ENCODE peak calls at places on chromosomes 1 and 21, in four cellular contexts. One of them, this sample, is unnamed.

GRCh38 chr1:230982698-230983097 is 3.8 kb downstream of the ARV1 start:
- DNase-seq in Daoy: no peak
- DNase-seq in stimulated activated CD4-positive, alpha-beta T cell treated with anti-CD3 and anti-CD28 coated beads, Interleukin-2, amount 100 ng/mL, for 48 hours: no peak
- DNase-seq in NCI-H1105: no peak
- DNase-seq in this sample: peak; percentile 3

GRCh38 chr1:232166942-232167341 is 463.0 kb downstream of the SIPA1L2 start:
- DNase-seq in stimulated activated CD4-positive, alpha-beta T cell treated with anti-CD3 and anti-CD28 coated beads, Interleukin-2, amount 100 ng/mL, for 48 hours: no peak
- DNase-seq in Daoy: no peak
- DNase-seq in NCI-H1105: no peak
- DNase-seq in this sample: no peak

GRCh38 chr1:39266269-39266668 is 61.8 kb downstream of the MACF1 start:
- DNase-seq in NCI-H1105: no peak
- DNase-seq in stimulated activated CD4-positive, alpha-beta T cell treated with anti-CD3 and anti-CD28 coated beads, Interleukin-2, amount 100 ng/mL, for 48 hours: no peak
- DNase-seq in Daoy: no peak
- DNase-seq in this sample: peak; percentile 16

GRCh38 chr1:9073148-9073547 is 3.7 kb upstream of the SLC2A5 start:
- DNase-seq in stimulated activated CD4-positive, alpha-beta T cell treated with anti-CD3 and anti-CD28 coated beads, Interleukin-2, amount 100 ng/mL, for 48 hours: no peak
- DNase-seq in Daoy: no peak
- DNase-seq in NCI-H1105: no peak
- DNase-seq in this sample: no peak

GRCh38 chr1:64844609-64845008 is 99.7 kb downstream of the RAVER2 start:
- DNase-seq in NCI-H1105: no peak
- DNase-seq in stimulated activated CD4-positive, alpha-beta T cell treated with anti-CD3 and anti-CD28 coated beads, Interleukin-2, amount 100 ng/mL, for 48 hours: no peak
- DNase-seq in Daoy: no peak
- DNase-seq in this sample: no peak

GRCh38 chr1:227191607-227192006 is 126.7 kb downstream of the CDC42BPA start:
- DNase-seq in Daoy: no peak
- DNase-seq in NCI-H1105: no peak
- DNase-seq in stimulated activated CD4-positive, alpha-beta T cell treated with anti-CD3 and anti-CD28 coated beads, Interleukin-2, amount 100 ng/mL, for 48 hours: no peak
- DNase-seq in this sample: no peak

GRCh38 chr21:25558123-25558522 is 49.2 kb downstream of the MRPL39 start:
- DNase-seq in stimulated activated CD4-positive, alpha-beta T cell treated with anti-CD3 and anti-CD28 coated beads, Interleukin-2, amount 100 ng/mL, for 48 hours: no peak
- DNase-seq in Daoy: no peak
- DNase-seq in NCI-H1105: no peak
- DNase-seq in this sample: peak; percentile 15

GRCh38 chr1:22880174-22880601 is 92.5 kb downstream of the LACTBL1 start:
- DNase-seq in stimulated activated CD4-positive, alpha-beta T cell treated with anti-CD3 and anti-CD28 coated beads, Interleukin-2, amount 100 ng/mL, for 48 hours: no peak
- DNase-seq in Daoy: peak; percentile 47
- DNase-seq in NCI-H1105: no peak
- DNase-seq in this sample: peak; percentile 64

GRCh38 chr1:31938184-31938975 is at the start of gene PTP4A2:
- DNase-seq in Daoy: peak; percentile 98
- DNase-seq in stimulated activated CD4-positive, alpha-beta T cell treated with anti-CD3 and anti-CD28 coated beads, Interleukin-2, amount 100 ng/mL, for 48 hours: peak; percentile 80
- DNase-seq in NCI-H1105: peak; percentile 92
- DNase-seq in this sample: peak; percentile 94

GRCh38 chr1:92404661-92405060 is 82.1 kb downstream of the GFI1 start:
- DNase-seq in NCI-H1105: no peak
- DNase-seq in stimulated activated CD4-positive, alpha-beta T cell treated with anti-CD3 and anti-CD28 coated beads, Interleukin-2, amount 100 ng/mL, for 48 hours: no peak
- DNase-seq in Daoy: peak; percentile 28
- DNase-seq in this sample: peak; percentile 35

GRCh38 chr1:117812868-117813511 is 116.4 kb downstream of the GDAP2 start:
- DNase-seq in NCI-H1105: no peak
- DNase-seq in Daoy: no peak
- DNase-seq in stimulated activated CD4-positive, alpha-beta T cell treated with anti-CD3 and anti-CD28 coated beads, Interleukin-2, amount 100 ng/mL, for 48 hours: no peak
- DNase-seq in this sample: no peak

GRCh38 chr1:10516925-10517676 is 42.4 kb downstream of the PEX14 start:
- DNase-seq in stimulated activated CD4-positive, alpha-beta T cell treated with anti-CD3 and anti-CD28 coated beads, Interleukin-2, amount 100 ng/mL, for 48 hours: no peak
- DNase-seq in NCI-H1105: peak; percentile 82
- DNase-seq in Daoy: no peak
- DNase-seq in this sample: no peak

GRCh38 chr1:55078470-55078869 is 39.1 kb downstream of the PCSK9 start:
- DNase-seq in stimulated activated CD4-positive, alpha-beta T cell treated with anti-CD3 and anti-CD28 coated beads, Interleukin-2, amount 100 ng/mL, for 48 hours: no peak
- DNase-seq in NCI-H1105: no peak
- DNase-seq in Daoy: no peak
- DNase-seq in this sample: no peak

GRCh38 chr1:32868085-32868484 is 2.6 kb downstream of the FNDC5 start:
- DNase-seq in NCI-H1105: no peak
- DNase-seq in Daoy: no peak
- DNase-seq in stimulated activated CD4-positive, alpha-beta T cell treated with anti-CD3 and anti-CD28 coated beads, Interleukin-2, amount 100 ng/mL, for 48 hours: no peak
- DNase-seq in this sample: no peak

GRCh38 chr1:187689137-187689536 is 860.4 kb downstream of the PLA2G4A start:
- DNase-seq in NCI-H1105: peak; percentile 56
- DNase-seq in stimulated activated CD4-positive, alpha-beta T cell treated with anti-CD3 and anti-CD28 coated beads, Interleukin-2, amount 100 ng/mL, for 48 hours: no peak
- DNase-seq in Daoy: no peak
- DNase-seq in this sample: peak; percentile 52

GRCh38 chr1:4267381-4268261 is 367.5 kb upstream of the C1orf174 start:
- DNase-seq in NCI-H1105: no peak
- DNase-seq in stimulated activated CD4-positive, alpha-beta T cell treated with anti-CD3 and anti-CD28 coated beads, Interleukin-2, amount 100 ng/mL, for 48 hours: no peak
- DNase-seq in Daoy: no peak
- DNase-seq in this sample: no peak

GRCh38 chr1:201826830-201827229 is 2.1 kb upstream of the IPO9 start:
- DNase-seq in stimulated activated CD4-positive, alpha-beta T cell treated with anti-CD3 and anti-CD28 coated beads, Interleukin-2, amount 100 ng/mL, for 48 hours: no peak
- DNase-seq in Daoy: peak; percentile 36
- DNase-seq in NCI-H1105: no peak
- DNase-seq in this sample: peak; percentile 8

GRCh38 chr1:17579951-17580939 is 40.7 kb downstream of the ARHGEF10L start:
- DNase-seq in NCI-H1105: no peak
- DNase-seq in Daoy: no peak
- DNase-seq in stimulated activated CD4-positive, alpha-beta T cell treated with anti-CD3 and anti-CD28 coated beads, Interleukin-2, amount 100 ng/mL, for 48 hours: no peak
- DNase-seq in this sample: no peak

GRCh38 chr1:201505505-201505893 is 1.4 kb downstream of the CSRP1 start:
- DNase-seq in NCI-H1105: peak; percentile 54
- DNase-seq in Daoy: peak; percentile 82
- DNase-seq in stimulated activated CD4-positive, alpha-beta T cell treated with anti-CD3 and anti-CD28 coated beads, Interleukin-2, amount 100 ng/mL, for 48 hours: no peak
- DNase-seq in this sample: peak; percentile 71

GRCh38 chr1:53476579-53476978 is 17.4 kb downstream of the DMRTB1 start:
- DNase-seq in Daoy: no peak
- DNase-seq in stimulated activated CD4-positive, alpha-beta T cell treated with anti-CD3 and anti-CD28 coated beads, Interleukin-2, amount 100 ng/mL, for 48 hours: no peak
- DNase-seq in NCI-H1105: no peak
- DNase-seq in this sample: no peak

GRCh38 chr1:229136817-229137216 is 134.1 kb upstream of the RAB4A start:
- DNase-seq in NCI-H1105: no peak
- DNase-seq in Daoy: no peak
- DNase-seq in stimulated activated CD4-positive, alpha-beta T cell treated with anti-CD3 and anti-CD28 coated beads, Interleukin-2, amount 100 ng/mL, for 48 hours: no peak
- DNase-seq in this sample: no peak

GRCh38 chr1:108854226-108855019 is 2.5 kb downstream of the AKNAD1 start:
- DNase-seq in Daoy: no peak
- DNase-seq in NCI-H1105: no peak
- DNase-seq in stimulated activated CD4-positive, alpha-beta T cell treated with anti-CD3 and anti-CD28 coated beads, Interleukin-2, amount 100 ng/mL, for 48 hours: no peak
- DNase-seq in this sample: peak; percentile 80

GRCh38 chr1:92960395-92961130 is 699 bp downstream of the DIPK1A start:
- DNase-seq in NCI-H1105: peak; percentile 68
- DNase-seq in stimulated activated CD4-positive, alpha-beta T cell treated with anti-CD3 and anti-CD28 coated beads, Interleukin-2, amount 100 ng/mL, for 48 hours: peak; percentile 50
- DNase-seq in Daoy: peak; percentile 83
- DNase-seq in this sample: peak; percentile 85

GRCh38 chr1:21082078-21082477 is 94.6 kb downstream of the EIF4G3 start:
- DNase-seq in Daoy: no peak
- DNase-seq in NCI-H1105: no peak
- DNase-seq in stimulated activated CD4-positive, alpha-beta T cell treated with anti-CD3 and anti-CD28 coated beads, Interleukin-2, amount 100 ng/mL, for 48 hours: no peak
- DNase-seq in this sample: peak; percentile 19

GRCh38 chr1:44053394-44053793 is 22.1 kb upstream of the SLC6A9 start:
- DNase-seq in NCI-H1105: no peak
- DNase-seq in Daoy: no peak
- DNase-seq in stimulated activated CD4-positive, alpha-beta T cell treated with anti-CD3 and anti-CD28 coated beads, Interleukin-2, amount 100 ng/mL, for 48 hours: no peak
- DNase-seq in this sample: no peak

GRCh38 chr1:25833158-25833557 is 13.4 kb downstream of the MTFR1L start:
- DNase-seq in NCI-H1105: no peak
- DNase-seq in stimulated activated CD4-positive, alpha-beta T cell treated with anti-CD3 and anti-CD28 coated beads, Interleukin-2, amount 100 ng/mL, for 48 hours: no peak
- DNase-seq in Daoy: no peak
- DNase-seq in this sample: no peak

GRCh38 chr1:174262747-174263241 is 103.5 kb downstream of the RABGAP1L start:
- DNase-seq in stimulated activated CD4-positive, alpha-beta T cell treated with anti-CD3 and anti-CD28 coated beads, Interleukin-2, amount 100 ng/mL, for 48 hours: no peak
- DNase-seq in Daoy: peak; percentile 35
- DNase-seq in NCI-H1105: peak; percentile 54
- DNase-seq in this sample: peak; percentile 53

GRCh38 chr1:178094752-178095645 is 1.1 kb downstream of the RASAL2 start:
- DNase-seq in stimulated activated CD4-positive, alpha-beta T cell treated with anti-CD3 and anti-CD28 coated beads, Interleukin-2, amount 100 ng/mL, for 48 hours: no peak
- DNase-seq in Daoy: peak; percentile 40
- DNase-seq in NCI-H1105: no peak
- DNase-seq in this sample: peak; percentile 43

GRCh38 chr1:92030701-92031107 is 919 bp downstream of the EPHX4 start:
- DNase-seq in stimulated activated CD4-positive, alpha-beta T cell treated with anti-CD3 and anti-CD28 coated beads, Interleukin-2, amount 100 ng/mL, for 48 hours: no peak
- DNase-seq in NCI-H1105: no peak
- DNase-seq in Daoy: peak; percentile 91
- DNase-seq in this sample: peak; percentile 65

GRCh38 chr1:236301080-236301957 is 19.6 kb upstream of the ERO1B start:
- DNase-seq in NCI-H1105: no peak
- DNase-seq in Daoy: no peak
- DNase-seq in stimulated activated CD4-positive, alpha-beta T cell treated with anti-CD3 and anti-CD28 coated beads, Interleukin-2, amount 100 ng/mL, for 48 hours: no peak
- DNase-seq in this sample: no peak

GRCh38 chr1:30242722-30243465 is 480.5 kb downstream of the MATN1 start:
- DNase-seq in NCI-H1105: no peak
- DNase-seq in Daoy: no peak
- DNase-seq in stimulated activated CD4-positive, alpha-beta T cell treated with anti-CD3 and anti-CD28 coated beads, Interleukin-2, amount 100 ng/mL, for 48 hours: no peak
- DNase-seq in this sample: peak; percentile 5

GRCh38 chr1:186099362-186100064 is 275.5 kb downstream of the TPR start:
- DNase-seq in stimulated activated CD4-positive, alpha-beta T cell treated with anti-CD3 and anti-CD28 coated beads, Interleukin-2, amount 100 ng/mL, for 48 hours: no peak
- DNase-seq in Daoy: no peak
- DNase-seq in NCI-H1105: no peak
- DNase-seq in this sample: no peak

GRCh38 chr1:168170552-168171508 is 7.9 kb upstream of the TIPRL start:
- DNase-seq in stimulated activated CD4-positive, alpha-beta T cell treated with anti-CD3 and anti-CD28 coated beads, Interleukin-2, amount 100 ng/mL, for 48 hours: no peak
- DNase-seq in NCI-H1105: no peak
- DNase-seq in Daoy: no peak
- DNase-seq in this sample: peak; percentile 71

GRCh38 chr1:43969746-43970466 is at the start of gene DPH2:
- DNase-seq in stimulated activated CD4-positive, alpha-beta T cell treated with anti-CD3 and anti-CD28 coated beads, Interleukin-2, amount 100 ng/mL, for 48 hours: peak; percentile 92
- DNase-seq in NCI-H1105: peak; percentile 98
- DNase-seq in Daoy: peak; percentile 98
- DNase-seq in this sample: peak; percentile 97

This sample was measured in RPMI7951.